ENCODE peak calls at places on chromosomes 2 and 18, in ten cellular contexts. Y is colonic mucosa, W is lower lobe of right lung, Q is body of pancreas, B is H9, T is pancreas, V is upper lobe of right lung, L is neural crest cell, O is lower leg skin, M is lung. Z is an unnamed sample.

GRCh38 chr2:189305291-189305943 is 125.9 kb upstream of the COL5A2 start:
- DNase-seq in M (no peak), O (no peak), Y (no peak), V (no peak), L (no peak), B (no peak), T (no peak), Q (no peak), W (no peak), Z (no peak)

GRCh38 chr2:28155627-28156026 is 237.0 kb upstream of the FOSL2 start:
- DNase-seq in Q (no peak), B (no peak), V (no peak), T (no peak), W (no peak), Y (no peak), O (no peak), M (no peak), L (no peak), Z (no peak)

GRCh38 chr2:235394278-235394828 is 99.5 kb upstream of the AGAP1 start:
- DNase-seq in B (no peak), M (no peak), L (no peak), V (no peak), Y (no peak), T (no peak), Q (no peak), O (no peak), W (no peak), Z (no peak)

GRCh38 chr2:231601356-231602229 is 8.9 kb downstream of the TEX44 start:
- DNase-seq in O (peak), M (peak), Y (peak), B (peak), W (peak), V (peak), T (peak), L (peak), Q (peak), Z (peak)

GRCh38 chr2:86786001-86786536 is 4.6 kb downstream of the CD8A start:
- DNase-seq in Q (no peak), B (no peak), Y (no peak), V (no peak), W (no peak), L (no peak), T (no peak), M (no peak), O (no peak), Z (no peak)

GRCh38 chr2:226187126-226187525 is 612.5 kb downstream of the IRS1 start:
- DNase-seq in M (no peak), Y (no peak), O (no peak), T (no peak), V (no peak), B (no peak), W (no peak), L (no peak), Q (no peak), Z (no peak)

GRCh38 chr2:25521665-25522387 is 151.6 kb downstream of the DTNB start:
- DNase-seq in Q (peak), O (no peak), B (no peak), L (no peak), T (no peak), M (no peak), W (no peak), Y (peak), V (no peak), Z (peak)

GRCh38 chr2:43226955-43227829 is 786 bp upstream of the ZFP36L2 start:
- DNase-seq in W (peak), M (peak), Q (peak), Y (peak), V (peak), O (peak), B (peak), L (peak), T (peak), Z (peak)

GRCh38 chr2:200051621-200051945 is 96.2 kb downstream of the MAIP1 start:
- DNase-seq in Q (no peak), M (no peak), Y (no peak), V (no peak), T (no peak), O (no peak), W (no peak), L (no peak), B (no peak), Z (no peak)

GRCh38 chr2:136448435-136448834 is 316.9 kb upstream of the THSD7B start:
- DNase-seq in O (no peak), L (no peak), W (no peak), M (no peak), V (no peak), T (no peak), Q (no peak), B (no peak), Y (no peak), Z (no peak)

GRCh38 chr2:159982270-159982669 is 80.1 kb downstream of the PLA2R1 start:
- DNase-seq in Y (no peak), V (no peak), W (no peak), Q (no peak), T (no peak), B (no peak), L (no peak), O (peak), M (no peak), Z (no peak)

GRCh38 chr2:44290271-44290670 is 15.0 kb downstream of the SLC3A1 start:
- DNase-seq in W (no peak), Y (no peak), Q (no peak), O (no peak), T (no peak), B (no peak), L (no peak), M (no peak), V (no peak), Z (no peak)

GRCh38 chr18:49487711-49488310 is 777 bp upstream of the C18orf32 start:
- DNase-seq in T (no peak), B (peak), L (no peak), Q (no peak), V (no peak), M (no peak), O (no peak), W (no peak), Y (no peak), Z (no peak)

GRCh38 chr18:12659904-12660605 is 2.1 kb upstream of the SPIRE1 start:
- DNase-seq in L (peak), W (no peak), M (no peak), Q (peak), V (no peak), O (no peak), Y (peak), T (no peak), B (no peak), Z (no peak)

GRCh38 chr2:225895126-225895525 is 495.6 kb downstream of the NYAP2 start:
- DNase-seq in V (no peak), T (no peak), B (no peak), O (no peak), Q (no peak), M (no peak), L (no peak), W (no peak), Y (no peak), Z (no peak)

GRCh38 chr2:213021971-213022899 is 129.2 kb downstream of the IKZF2 start:
- DNase-seq in T (no peak), V (no peak), Y (no peak), M (no peak), O (no peak), L (no peak), W (no peak), Q (no peak), B (no peak), Z (no peak)

GRCh38 chr2:62999905-63000304 is 50.7 kb upstream of the OTX1 start:
- DNase-seq in Q (no peak), V (no peak), L (no peak), Y (no peak), M (no peak), T (no peak), W (no peak), B (no peak), O (no peak), Z (no peak)
- TF ChIP-seq CTCF in Q (no peak), V (no peak), L (no peak), Y (no peak), M (no peak), T (no peak), W (no peak), B (no peak), O (no peak), Z (no peak)

GRCh38 chr2:223604231-223604630 is 2.1 kb upstream of the SCG2 start:
- DNase-seq in B (no peak), L (no peak), Q (no peak), V (no peak), Y (no peak), W (no peak), T (no peak), M (no peak), O (no peak), Z (no peak)

GRCh38 chr2:223599646-223600009 is 2.5 kb downstream of the SCG2 start:
- DNase-seq in T (no peak), Q (no peak), M (no peak), L (no peak), B (no peak), Y (no peak), W (no peak), O (no peak), V (no peak), Z (no peak)

GRCh38 chr2:223602972-223603371 is 811 bp upstream of the SCG2 start:
- DNase-seq in W (no peak), Y (no peak), M (no peak), B (no peak), L (no peak), Q (no peak), V (no peak), T (no peak), O (no peak), Z (no peak)

GRCh38 chr2:223600056-223600455 is 2.1 kb downstream of the SCG2 start:
- DNase-seq in O (no peak), W (no peak), V (no peak), Q (no peak), L (no peak), B (no peak), Y (no peak), M (no peak), T (no peak), Z (no peak)

DNA sequence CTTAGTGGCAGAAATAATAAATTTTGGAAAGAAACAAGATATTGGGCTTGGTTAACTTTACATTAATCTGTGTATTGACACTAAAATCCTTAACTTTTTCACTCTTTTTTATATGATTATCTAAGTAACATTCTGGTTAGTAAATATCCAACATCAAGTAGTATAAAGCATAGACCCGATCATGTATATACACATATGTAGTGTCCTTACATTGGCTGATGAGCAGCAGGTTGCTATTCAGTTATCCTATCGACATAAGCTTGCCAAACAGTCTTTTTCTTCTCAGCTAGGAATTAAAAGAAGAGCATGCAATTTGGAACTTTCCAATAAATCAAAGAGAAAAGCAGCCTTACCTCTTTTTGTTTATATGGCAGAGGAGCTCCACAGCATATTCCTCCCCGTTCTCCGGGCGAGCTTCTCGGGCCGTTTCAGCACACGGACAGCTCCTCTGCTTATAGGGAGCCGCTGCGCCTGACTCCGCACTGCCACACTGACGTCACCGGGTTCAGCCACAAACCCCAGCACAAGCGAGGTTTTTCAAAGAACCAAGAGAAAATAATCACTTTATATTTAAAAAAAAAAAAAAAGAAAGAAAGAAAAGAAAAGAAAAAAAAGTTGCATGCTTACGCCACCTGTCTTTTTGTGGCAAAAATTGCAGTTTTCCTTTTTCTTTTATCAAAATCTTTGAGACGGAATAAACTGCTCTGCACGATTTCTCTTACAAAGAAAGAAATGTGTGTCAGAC is at the start of gene SCG2:
- DNase-seq in L (peak), T (peak), Y (peak), V (peak), Q (peak), B (peak), O (peak), M (peak), W (peak), Z (peak)
- TF ChIP-seq CTCF in L (peak), T (no peak), Y (no peak), V (peak), Q (peak), B (no peak), O (no peak), M (no peak), W (peak), Z (no peak)

DNA sequence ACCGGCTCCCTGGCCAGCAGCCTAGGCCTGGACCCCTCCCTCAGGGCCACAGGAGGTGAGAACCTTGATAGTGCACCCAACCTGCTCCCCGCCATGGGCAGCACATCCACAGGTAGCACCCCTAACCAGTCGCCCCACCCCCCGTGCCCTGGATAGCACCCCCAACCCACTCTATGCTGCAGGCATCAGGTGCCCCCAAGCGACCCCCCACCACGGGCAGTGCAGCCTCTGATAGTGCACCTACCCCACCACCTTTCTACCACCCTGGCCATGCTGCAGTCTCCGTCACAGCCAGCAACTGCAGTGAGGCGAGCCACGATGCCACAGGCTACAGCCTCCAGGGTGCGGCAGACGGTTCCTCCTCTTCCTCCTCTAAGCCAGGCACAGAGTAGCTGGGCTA is 55.6 kb downstream of the SOWAHC start:
- DNase-seq in V (no peak), T (no peak), W (no peak), M (no peak), Q (no peak), Y (no peak), B (no peak), L (no peak), O (no peak), Z (no peak)
- TF ChIP-seq CTCF in V (no peak), T (no peak), W (no peak), M (no peak), Q (no peak), Y (no peak), B (no peak), L (no peak), O (no peak), Z (no peak)

DNA sequence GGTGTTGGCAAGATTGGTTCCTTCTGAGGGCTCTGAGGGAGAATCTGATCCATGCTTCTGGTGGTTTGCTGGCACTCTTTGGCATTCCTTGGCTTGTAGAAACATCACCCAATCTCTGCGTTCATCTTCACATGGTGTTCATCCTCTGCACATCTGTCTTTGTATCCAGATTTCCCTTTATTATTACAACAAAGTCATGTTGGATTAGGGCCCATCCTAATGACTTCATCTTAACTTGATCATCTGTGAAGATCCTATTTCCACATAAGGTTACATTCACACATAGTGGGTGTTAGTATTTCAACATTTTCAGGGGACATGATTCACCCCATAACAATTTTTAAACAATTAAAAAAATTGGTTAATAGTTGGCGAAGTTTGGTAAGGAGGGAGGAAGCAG is 177.4 kb upstream of the CWC22 start:
- DNase-seq in T (no peak), V (no peak), B (no peak), M (no peak), O (no peak), Q (no peak), Y (no peak), W (no peak), L (no peak), Z (no peak)
- TF ChIP-seq CTCF in T (no peak), V (no peak), B (no peak), M (no peak), O (no peak), Q (no peak), Y (no peak), W (no peak), L (no peak), Z (no peak)

GRCh38 chr2:237746302-237747080 is 52.1 kb upstream of the RBM44 start:
- DNase-seq in W (no peak), V (no peak), T (no peak), Y (no peak), O (no peak), B (no peak), Q (no peak), M (no peak), L (no peak), Z (no peak)

GRCh38 chr2:237744613-237745249 is 53.8 kb upstream of the RBM44 start:
- DNase-seq in V (peak), T (peak), B (peak), W (peak), Q (peak), M (peak), L (peak), O (peak), Y (peak), Z (peak)

GRCh38 chr2:237743561-237744269 is 54.9 kb upstream of the RBM44 start:
- DNase-seq in L (no peak), V (no peak), M (no peak), T (no peak), O (no peak), Y (no peak), W (no peak), Q (no peak), B (no peak), Z (no peak)

GRCh38 chr2:237744270-237744612 is 54.3 kb upstream of the RBM44 start:
- DNase-seq in O (no peak), B (no peak), M (no peak), V (no peak), Q (no peak), Y (no peak), W (no peak), T (no peak), L (no peak), Z (no peak)

DNA sequence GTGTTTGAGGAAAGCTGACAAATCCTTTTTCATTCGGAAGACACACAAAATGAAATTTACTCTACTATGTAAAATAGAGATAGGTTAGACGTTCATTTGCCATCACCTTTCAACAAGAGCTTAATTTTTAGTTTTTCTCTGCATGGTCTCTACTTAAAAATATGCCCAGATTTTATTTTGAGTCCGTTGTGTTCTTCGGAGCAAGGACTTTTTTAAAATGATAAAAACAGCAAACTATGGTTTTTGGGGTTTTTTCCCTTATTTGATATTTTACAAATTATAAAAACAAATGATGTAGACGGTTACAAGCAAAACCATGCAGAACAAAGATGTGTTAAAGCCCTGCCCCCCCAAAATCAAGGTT is 53.3 kb upstream of the RBM44 start:
- DNase-seq in W (no peak), V (no peak), Y (no peak), L (no peak), M (no peak), B (no peak), O (no peak), T (no peak), Q (no peak), Z (no peak)
- TF ChIP-seq CTCF in W (peak), V (no peak), Y (peak), L (no peak), M (no peak), B (no peak), O (no peak), T (no peak), Q (no peak), Z (peak)

GRCh38 chr18:53191634-53192033 is 851.6 kb downstream of the DCC start:
- DNase-seq in M (no peak), B (no peak), W (no peak), Y (no peak), O (no peak), T (no peak), Q (no peak), V (no peak), L (no peak), Z (no peak)

DNA sequence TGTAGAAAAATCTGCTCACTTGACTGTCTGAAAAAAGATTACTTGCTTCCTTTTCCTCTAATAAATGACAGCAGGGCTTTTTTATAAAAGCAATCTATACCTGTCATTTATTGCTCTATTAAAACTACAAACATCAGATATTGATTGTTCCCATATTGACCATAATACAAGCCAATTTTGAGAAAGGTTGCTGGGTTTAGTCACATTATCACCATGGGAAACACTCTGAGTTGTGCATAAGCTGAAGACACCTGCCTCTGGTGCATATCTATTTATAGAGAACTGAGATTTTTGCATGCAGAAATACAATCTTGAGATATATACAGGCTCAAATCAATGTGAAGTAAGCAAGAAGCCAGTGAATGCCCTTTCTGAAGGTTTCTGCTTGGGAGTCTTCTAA is 853.9 kb downstream of the DCC start:
- DNase-seq in M (no peak), V (no peak), O (no peak), Q (no peak), T (no peak), B (no peak), W (no peak), Y (no peak), L (no peak), Z (no peak)
- TF ChIP-seq CTCF in M (no peak), V (no peak), O (no peak), Q (no peak), T (no peak), B (no peak), W (no peak), Y (no peak), L (no peak), Z (no peak)

DNA sequence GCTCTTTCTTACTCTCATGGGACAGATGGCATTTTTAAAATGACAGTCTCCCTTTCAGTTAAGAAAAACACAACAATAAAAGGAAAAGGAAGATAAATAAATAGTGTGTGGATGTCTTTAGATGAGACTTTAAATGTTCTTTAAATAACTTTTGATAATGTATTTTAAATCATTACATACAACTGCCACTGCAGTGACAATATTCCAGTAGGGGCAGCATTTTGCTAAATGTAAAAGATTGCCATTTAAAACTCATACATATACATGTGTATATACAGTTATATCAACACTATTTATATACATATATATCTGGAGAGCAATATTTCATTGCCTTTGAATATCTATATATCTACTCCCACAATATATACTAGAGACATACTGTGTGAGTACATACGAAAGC is 90.7 kb downstream of the INO80D start:
- DNase-seq in B (no peak), Q (no peak), T (no peak), M (no peak), Y (no peak), O (no peak), V (no peak), W (no peak), L (no peak), Z (no peak)
- TF ChIP-seq CTCF in B (no peak), Q (no peak), T (no peak), M (no peak), Y (no peak), O (no peak), V (no peak), W (no peak), L (peak), Z (peak)